ENCODE peak calls at places on chromosomes 5 and 9, in six cellular contexts. S is brain microvascular endothelial cell, U is left ventricle myocardium inferior, Y is cardiac fibroblast, G is B cell, T is NB4. M is an unnamed sample.

GRCh38 chr5:107389130-107389553 is 281.6 kb downstream of the EFNA5 start:
- DNase-seq in Y (peak), S (peak), U (no peak), T (peak), G (peak), M (peak)

GRCh38 chr9:88966894-88967676 is 24.2 kb upstream of the S1PR3 start:
- DNase-seq in S (no peak), T (no peak), Y (no peak), U (no peak), G (no peak), M (no peak)

GRCh38 chr5:51226420-51226735 is 156.9 kb upstream of the ISL1 start:
- DNase-seq in U (no peak), G (no peak), T (no peak), S (no peak), Y (no peak), M (no peak)

GRCh38 chr9:20297646-20298084 is 324.6 kb downstream of the MLLT3 start:
- DNase-seq in U (no peak), T (no peak), G (no peak), S (peak), Y (peak), M (no peak)

GRCh38 chr5:42021119-42021518 is 96.0 kb downstream of the FBXO4 start:
- DNase-seq in Y (no peak), U (no peak), T (no peak), S (no peak), G (no peak), M (no peak)

GRCh38 chr5:67363195-67363594 is 166.6 kb upstream of the CD180 start:
- DNase-seq in G (no peak), S (no peak), Y (peak), T (no peak), U (no peak), M (no peak)

GRCh38 chr5:122515709-122516431 is 203.8 kb downstream of the SNCAIP start:
- DNase-seq in S (peak), T (peak), U (no peak), Y (peak), G (peak), M (no peak)

GRCh38 chr9:79684711-79685575 is 113.2 kb downstream of the TLE4 start:
- DNase-seq in T (no peak), G (no peak), U (no peak), S (peak), Y (no peak), M (no peak)

GRCh38 chr5:96817496-96817895 is 9.8 kb upstream of the ERAP1 start:
- DNase-seq in T (no peak), U (no peak), Y (no peak), G (no peak), S (no peak), M (no peak)

GRCh38 chr9:70044450-70045307 is 1.0 kb downstream of the MAMDC2 start:
- DNase-seq in Y (peak), S (peak), T (no peak), U (peak), G (no peak), M (peak)

GRCh38 chr5:140801494-140801841 is 611 bp downstream of the PCDHA3 start:
- DNase-seq in G (no peak), T (no peak), Y (no peak), S (no peak), U (no peak), M (no peak)

GRCh38 chr9:107105784-107106183 is 177.3 kb upstream of the RAD23B start:
- DNase-seq in T (no peak), G (no peak), S (no peak), U (no peak), Y (no peak), M (no peak)

GRCh38 chr5:4700082-4700481 is 440.0 kb upstream of the ADAMTS16 start:
- DNase-seq in Y (no peak), S (peak), U (peak), T (peak), G (peak), M (peak)

GRCh38 chr5:149455889-149456409 is 76.9 kb upstream of the IL17B start:
- DNase-seq in Y (peak), S (peak), U (peak), G (no peak), T (no peak), M (no peak)

GRCh38 chr5:65066385-65066784 is 297.7 kb downstream of the CWC27 start:
- DNase-seq in U (no peak), G (no peak), Y (peak), S (no peak), T (peak), M (no peak)

GRCh38 chr9:127854169-127854833 is at the start of gene ENG:
- DNase-seq in S (peak), G (no peak), T (no peak), U (peak), Y (peak), M (peak)

GRCh38 chr9:123457586-123457985 is 101.6 kb downstream of the CRB2 start:
- DNase-seq in G (no peak), T (no peak), Y (no peak), U (peak), S (no peak), M (no peak)

GRCh38 chr5:115309751-115310370 is 13.4 kb upstream of the CCDC112 start:
- DNase-seq in U (no peak), G (peak), Y (peak), S (no peak), T (peak), M (no peak)

GRCh38 chr5:43245724-43246385 is 53.8 kb downstream of the NIM1K start:
- DNase-seq in S (no peak), U (no peak), G (no peak), T (no peak), Y (no peak), M (peak)

GRCh38 chr5:103445426-103446035 is 117.1 kb downstream of the NUDT12 start:
- DNase-seq in U (no peak), G (no peak), T (no peak), Y (no peak), S (no peak), M (no peak)

GRCh38 chr5:150109921-150110320 is 23.6 kb upstream of the CSF1R start:
- DNase-seq in T (no peak), Y (no peak), G (no peak), U (no peak), S (no peak), M (no peak)

GRCh38 chr5:58122993-58123392 is 336.9 kb downstream of the PLK2 start:
- DNase-seq in G (no peak), S (no peak), U (no peak), Y (no peak), T (no peak), M (no peak)

GRCh38 chr9:126496781-126497667 is 116.7 kb upstream of the LMX1B start:
- DNase-seq in U (no peak), S (no peak), G (no peak), Y (no peak), T (no peak), M (no peak)

GRCh38 chr5:34012791-34013190 is 4.9 kb upstream of the AMACR start:
- DNase-seq in U (no peak), Y (peak), T (no peak), G (no peak), S (no peak), M (no peak)

GRCh38 chr9:87267701-87268100 is 230.0 kb upstream of the DAPK1 start:
- DNase-seq in S (no peak), T (no peak), G (no peak), Y (peak), U (peak), M (no peak)

GRCh38 chr9:92961627-92962302 is 14.4 kb downstream of the FGD3 start:
- DNase-seq in Y (no peak), T (peak), G (no peak), U (no peak), S (no peak), M (peak)

GRCh38 chr9:73446306-73446705 is 294.6 kb downstream of the ANXA1 start:
- DNase-seq in G (no peak), Y (no peak), S (no peak), U (no peak), T (no peak), M (no peak)

GRCh38 chr5:124669956-124670671 is 76.3 kb downstream of the ZNF608 start:
- DNase-seq in T (no peak), U (no peak), S (no peak), Y (peak), G (no peak), M (no peak)

GRCh38 chr5:121668635-121669034 is 183.0 kb upstream of the FTMT start:
- DNase-seq in U (no peak), S (peak), G (no peak), Y (no peak), T (peak), M (no peak)

GRCh38 chr5:37211661-37212060 is 37.5 kb downstream of the CPLANE1 start:
- DNase-seq in T (no peak), G (no peak), Y (no peak), S (no peak), U (no peak), M (no peak)

GRCh38 chr9:16133556-16134227 is 580.8 kb downstream of the CCDC171 start:
- DNase-seq in T (peak), S (peak), G (no peak), U (peak), Y (peak), M (peak)

GRCh38 chr5:100722657-100723056 is 180.4 kb downstream of the ST8SIA4 start:
- DNase-seq in U (no peak), T (no peak), G (no peak), S (no peak), Y (no peak), M (no peak)
- TF ChIP-seq CTCF in U (no peak), T (no peak), G (no peak), S (no peak), Y (no peak), M (no peak)

GRCh38 chr9:74642376-74642775 is 145.2 kb downstream of the RORB start:
- DNase-seq in Y (no peak), S (no peak), U (no peak), G (no peak), T (no peak), M (no peak)

GRCh38 chr9:74639112-74639511 is 142.0 kb downstream of the RORB start:
- DNase-seq in T (no peak), G (no peak), Y (no peak), S (no peak), U (no peak), M (no peak)

GRCh38 chr9:74644015-74644414 is 146.9 kb downstream of the RORB start:
- DNase-seq in S (no peak), T (no peak), G (no peak), Y (no peak), U (no peak), M (no peak)

GRCh38 chr9:74645007-74645639 is 148.0 kb downstream of the RORB start:
- DNase-seq in S (no peak), U (no peak), G (peak), T (peak), Y (peak), M (no peak)

DNA sequence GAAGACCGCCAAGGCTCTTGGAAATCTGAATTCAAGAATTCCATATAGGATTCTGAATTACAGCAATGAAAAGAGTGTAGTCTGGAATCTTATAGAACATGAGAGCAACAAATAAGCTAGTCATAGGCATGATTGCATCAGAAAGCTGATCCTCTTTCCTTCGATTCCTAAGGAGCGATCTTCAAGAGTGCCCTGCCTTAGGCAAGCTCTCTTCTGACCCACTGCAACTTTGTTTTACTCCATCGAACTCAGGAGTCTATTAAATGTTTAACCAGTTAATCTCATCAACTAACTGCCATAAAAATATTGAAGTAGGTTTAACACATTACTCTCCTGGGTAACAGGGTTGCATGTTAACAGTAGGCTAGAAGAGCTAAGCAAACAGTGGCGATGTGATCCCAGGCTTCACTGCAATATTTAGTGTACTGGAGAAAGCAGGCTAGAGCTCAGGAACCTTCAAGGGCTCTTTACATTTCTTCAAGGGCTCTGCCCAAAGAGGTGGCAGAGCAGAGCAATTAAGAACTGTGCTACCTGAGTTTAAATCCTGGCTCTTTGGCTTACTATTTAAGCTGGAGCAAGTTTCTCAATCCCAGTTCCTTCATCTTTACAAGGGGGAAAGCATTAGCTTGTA is 146.3 kb downstream of the RORB start:
- DNase-seq in S (no peak), Y (no peak), G (no peak), U (no peak), T (no peak), M (no peak)
- TF ChIP-seq CTCF in S (no peak), Y (no peak), G (no peak), U (no peak), T (no peak), M (no peak)

GRCh38 chr5:9515451-9515850 is 30.4 kb downstream of the SEMA5A start:
- DNase-seq in G (no peak), U (peak), T (no peak), Y (no peak), S (no peak), M (no peak)

GRCh38 chr5:9514968-9515367 is 30.9 kb downstream of the SEMA5A start:
- DNase-seq in T (no peak), S (no peak), U (no peak), G (no peak), Y (no peak), M (no peak)

GRCh38 chr5:9516591-9516990 is 29.3 kb downstream of the SEMA5A start:
- DNase-seq in Y (no peak), S (no peak), U (no peak), G (no peak), T (peak), M (no peak)

GRCh38 chr5:9512452-9512851 is 33.4 kb downstream of the SEMA5A start:
- DNase-seq in S (no peak), Y (peak), G (no peak), U (no peak), T (no peak), M (no peak)

DNA sequence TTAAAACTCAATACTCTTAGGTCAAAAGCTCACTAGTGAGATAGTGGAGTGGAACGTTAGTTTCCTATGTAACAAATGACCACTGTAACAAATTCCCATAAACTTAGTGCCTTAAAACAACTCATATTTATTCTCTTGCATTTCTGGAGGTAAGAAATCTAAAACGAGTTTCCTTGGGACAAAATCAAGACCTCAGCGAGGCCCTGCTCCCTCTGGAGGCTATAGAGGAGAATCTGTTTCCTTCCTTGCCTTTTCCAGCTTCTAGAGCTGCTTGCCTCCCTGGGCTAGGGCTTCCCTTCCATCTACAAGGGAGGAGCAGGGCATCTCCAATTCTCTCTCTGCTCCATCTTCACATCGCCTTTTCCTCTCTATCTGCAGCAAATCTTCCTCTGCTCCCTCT is 32.0 kb downstream of the SEMA5A start:
- DNase-seq in G (no peak), U (no peak), T (no peak), S (peak), Y (peak), M (no peak)
- TF ChIP-seq CTCF in G (no peak), U (peak), T (no peak), S (peak), Y (peak), M (no peak)

GRCh38 chr9:137296214-137297059 is 5.6 kb downstream of the NRARP start:
- DNase-seq in T (no peak), S (peak), Y (peak), U (peak), G (no peak), M (no peak)

GRCh38 chr9:137295313-137296213 is 6.5 kb downstream of the NRARP start:
- DNase-seq in Y (peak), S (no peak), G (peak), T (peak), U (no peak), M (peak)

GRCh38 chr9:137293482-137294090 is 8.5 kb downstream of the NRARP start:
- DNase-seq in U (no peak), S (no peak), G (no peak), T (no peak), Y (no peak), M (no peak)

GRCh38 chr9:137294091-137294683 is 7.9 kb downstream of the NRARP start:
- DNase-seq in Y (peak), T (peak), S (peak), G (no peak), U (no peak), M (peak)

GRCh38 chr9:137294684-137295312 is 7.3 kb downstream of the NRARP start:
- DNase-seq in Y (peak), G (no peak), S (no peak), U (no peak), T (peak), M (no peak)
- TF ChIP-seq CTCF in Y (no peak), G (no peak), S (peak), U (peak), T (peak), M (no peak)

GRCh38 chr5:168357881-168358280 is 66.4 kb downstream of the WWC1 start:
- DNase-seq in U (no peak), S (no peak), T (no peak), G (no peak), Y (no peak), M (no peak)

GRCh38 chr5:168362097-168362885 is 70.8 kb downstream of the WWC1 start:
- DNase-seq in Y (no peak), S (no peak), G (no peak), T (no peak), U (no peak), M (no peak)

GRCh38 chr5:168359820-168360460 is 68.5 kb downstream of the WWC1 start:
- DNase-seq in Y (no peak), U (no peak), G (no peak), S (no peak), T (no peak), M (no peak)

GRCh38 chr5:168364151-168364661 is 72.8 kb downstream of the WWC1 start:
- DNase-seq in S (peak), G (no peak), U (no peak), Y (no peak), T (no peak), M (no peak)

GRCh38 chr5:168360521-168361285 is 69.3 kb downstream of the WWC1 start:
- DNase-seq in Y (no peak), G (no peak), S (no peak), T (no peak), U (no peak), M (no peak)
- TF ChIP-seq CTCF in Y (no peak), G (no peak), S (no peak), T (no peak), U (no peak), M (no peak)

DNA sequence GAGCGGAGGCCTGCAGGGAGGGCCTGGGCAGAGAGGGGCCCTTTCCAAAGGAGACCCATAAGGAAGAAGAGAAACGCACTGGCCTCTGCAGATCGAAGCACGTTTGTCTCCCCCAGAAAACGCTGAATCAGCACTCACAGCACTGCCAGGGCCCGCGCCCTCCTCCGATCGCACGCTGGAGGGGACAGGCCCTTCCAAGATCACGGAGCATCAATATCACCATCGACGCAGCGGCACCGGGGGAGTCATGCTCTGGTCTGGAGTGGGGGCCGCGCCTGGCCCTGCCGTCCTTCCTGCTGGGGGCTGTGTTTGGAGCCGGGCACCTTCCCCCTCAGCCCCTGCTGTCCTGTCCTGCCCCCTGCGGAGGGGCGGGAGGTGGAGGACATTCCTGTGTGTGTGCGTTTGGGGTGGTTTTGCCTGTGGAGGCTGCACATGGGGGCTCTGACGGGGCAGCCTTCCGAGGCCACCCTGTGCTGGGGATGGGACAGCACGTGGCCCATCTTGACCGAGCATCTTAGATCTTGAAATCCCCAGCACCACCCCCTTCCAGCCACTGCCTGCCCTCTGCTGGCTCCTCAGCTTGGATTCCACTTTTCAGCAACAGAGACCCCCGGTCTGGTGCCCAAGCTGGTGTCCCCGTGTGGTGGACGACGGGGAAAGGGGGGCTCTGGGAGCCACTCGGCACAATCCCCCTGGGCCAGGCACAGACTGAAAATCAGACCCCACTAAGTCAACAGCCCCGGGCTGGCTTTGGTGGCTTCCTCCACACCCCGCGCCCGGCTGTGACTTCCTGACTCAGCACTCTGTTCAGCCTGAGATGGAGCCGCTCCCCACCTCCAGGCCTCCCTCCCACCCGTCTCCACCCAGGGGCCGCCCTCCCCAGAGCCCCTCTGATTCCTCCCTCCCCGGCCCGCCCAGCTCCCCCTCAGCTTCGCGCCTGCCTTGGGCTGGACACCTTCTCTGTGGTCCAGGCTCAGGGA is 8.3 kb downstream of the TMEM250 start:
- DNase-seq in T (peak), U (no peak), S (no peak), G (no peak), Y (peak), M (peak)
- TF ChIP-seq CTCF in T (no peak), U (peak), S (peak), G (no peak), Y (peak), M (no peak)

DNA sequence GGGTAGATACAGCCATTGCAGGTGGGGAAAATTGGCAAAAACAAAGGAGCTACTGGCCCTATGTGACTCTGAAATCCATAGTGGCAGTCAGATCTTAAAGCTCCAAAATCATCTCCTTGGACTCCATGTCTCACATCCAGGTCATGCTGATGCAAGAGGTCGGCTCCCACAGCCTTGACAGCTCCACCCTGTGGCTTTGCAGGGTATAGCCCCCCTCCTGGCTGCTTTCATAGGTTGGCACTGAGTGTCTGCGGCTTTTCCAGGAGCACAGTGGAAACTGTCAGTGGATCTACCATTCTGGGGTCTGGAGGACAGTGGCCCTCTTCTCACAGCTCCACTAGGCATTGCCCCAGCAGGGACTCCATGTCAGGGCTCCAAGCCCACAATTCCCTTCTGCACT is 1190.1 kb downstream of the CDH12 start:
- DNase-seq in S (no peak), T (peak), Y (no peak), G (no peak), U (no peak), M (peak)
- TF ChIP-seq CTCF in S (peak), T (peak), Y (peak), G (no peak), U (no peak), M (no peak)

M was measured in activated CD8-positive, alpha-beta T cell treated with anti-CD3 and anti-CD28 coated beads for 36 hours.